ENCODE peak calls at places on chromosomes 7 and 10, in four cellular contexts. A is body of pancreas, R is iPS-NIHi11, W is NCI-H1105. L is an unnamed sample.

GRCh38 chr7:4265676-4266075 is 416.4 kb upstream of the FOXK1 start:
- DNase-seq in A (no peak), R (no peak), W (no peak), L (no peak)

GRCh38 chr7:158407581-158408331 is 179.9 kb downstream of the PTPRN2 start:
- DNase-seq in A (no peak), R (no peak), W (peak), L (peak)

GRCh38 chr10:34392641-34393170 is 422.4 kb downstream of the PARD3 start:
- DNase-seq in A (no peak), R (no peak), W (no peak), L (no peak)

GRCh38 chr10:30059209-30060107 is at the start of gene JCAD:
- DNase-seq in A (peak), R (peak), W (no peak), L (no peak)

GRCh38 chr7:72925546-72926120 is 738 bp downstream of the POM121 start:
- DNase-seq in A (no peak), R (peak), W (peak), L (no peak)

GRCh38 chr7:101542527-101543241 is 86.4 kb downstream of the MYL10 start:
- DNase-seq in A (peak), R (peak), W (peak), L (no peak)

GRCh38 chr7:130902755-130903357 is 168.8 kb upstream of the KLF14 start:
- DNase-seq in A (no peak), R (no peak), W (no peak), L (no peak)

GRCh38 chr10:11404931-11405330 is 206.5 kb downstream of the USP6NL start:
- DNase-seq in A (no peak), R (no peak), W (no peak), L (no peak)

GRCh38 chr10:125689955-125690569 is 7.1 kb upstream of the TEX36 start:
- DNase-seq in A (no peak), R (no peak), W (no peak), L (no peak)

GRCh38 chr10:78025685-78026364 is 3.5 kb downstream of the POLR3A start:
- DNase-seq in A (no peak), R (no peak), W (no peak), L (no peak)

GRCh38 chr10:120131183-120131582 is 238.7 kb downstream of the SEC23IP start:
- DNase-seq in A (no peak), R (peak), W (no peak), L (no peak)

GRCh38 chr7:121343302-121343701 is 14.5 kb downstream of the WNT16 start:
- DNase-seq in A (no peak), R (no peak), W (no peak), L (no peak)

GRCh38 chr10:130877131-130877530 is 434.4 kb downstream of the TCERG1L start:
- DNase-seq in A (no peak), R (no peak), W (no peak), L (no peak)

GRCh38 chr10:59002011-59002410 is 174.4 kb upstream of the PHYHIPL start:
- DNase-seq in A (peak), R (no peak), W (no peak), L (no peak)

GRCh38 chr10:132685121-132685891 is 100.6 kb downstream of the NKX6-2 start:
- DNase-seq in A (peak), R (no peak), W (no peak), L (peak)

GRCh38 chr10:91724933-91725332 is 73.3 kb upstream of the TNKS2 start:
- DNase-seq in A (no peak), R (no peak), W (no peak), L (no peak)

GRCh38 chr7:138169441-138169851 is 93.2 kb downstream of the AKR1D1 start:
- DNase-seq in A (no peak), R (peak), W (no peak), L (no peak)

GRCh38 chr10:71719042-71719441 is 536 bp downstream of the C10orf105 start:
- DNase-seq in A (no peak), R (no peak), W (no peak), L (no peak)

GRCh38 chr10:117530791-117531190 is 11.8 kb upstream of the EMX2 start:
- DNase-seq in A (no peak), R (no peak), W (no peak), L (no peak)

GRCh38 chr7:74283858-74284447 is 5.3 kb upstream of the CLIP2 start:
- DNase-seq in A (no peak), R (no peak), W (no peak), L (no peak)

GRCh38 chr10:50794490-50794889 is 54.8 kb downstream of the ASAH2B start:
- DNase-seq in A (peak), R (no peak), W (no peak), L (no peak)

GRCh38 chr7:158816271-158816670 is 13.0 kb downstream of the ESYT2 start:
- DNase-seq in A (no peak), R (no peak), W (no peak), L (no peak)

GRCh38 chr7:70487526-70488285 is 644.2 kb upstream of the GALNT17 start:
- DNase-seq in A (no peak), R (no peak), W (no peak), L (no peak)

L was measured in H4.